ENCODE peak calls at places on chromosomes 3 and 15, in nine cellular contexts. One of them, this sample, is unnamed.

GRCh38 chr3:197810901-197811300 is 19.8 kb downstream of the LRCH3 start:
- DNase-seq in epithelial cell of esophagus: no peak
- DNase-seq in heart left ventricle: no peak
- DNase-seq in tibial nerve: no peak
- DNase-seq in NCI-H82: no peak
- DNase-seq in cerebellar cortex: no peak
- DNase-seq in NCI-H69: no peak
- DNase-seq in brain pericyte: no peak
- DNase-seq in GM04504: no peak
- DNase-seq in this sample: no peak

GRCh38 chr3:59774613-59775012 is 724.8 kb upstream of the CFAP20DC start:
- DNase-seq in epithelial cell of esophagus: peak
- DNase-seq in heart left ventricle: no peak
- DNase-seq in tibial nerve: peak
- DNase-seq in NCI-H82: peak
- DNase-seq in cerebellar cortex: no peak
- DNase-seq in NCI-H69: no peak
- DNase-seq in brain pericyte: no peak
- DNase-seq in GM04504: peak
- DNase-seq in this sample: no peak

GRCh38 chr3:112751564-112751963 is 95.1 kb downstream of the CD200R1L start:
- DNase-seq in epithelial cell of esophagus: no peak
- DNase-seq in heart left ventricle: no peak
- DNase-seq in tibial nerve: no peak
- DNase-seq in NCI-H82: no peak
- DNase-seq in cerebellar cortex: no peak
- DNase-seq in NCI-H69: peak
- DNase-seq in brain pericyte: no peak
- DNase-seq in GM04504: no peak
- DNase-seq in this sample: no peak

GRCh38 chr3:60277376-60277800 is 973.9 kb downstream of the FHIT start:
- DNase-seq in epithelial cell of esophagus: no peak
- DNase-seq in heart left ventricle: no peak
- DNase-seq in tibial nerve: no peak
- DNase-seq in NCI-H82: peak
- DNase-seq in cerebellar cortex: no peak
- DNase-seq in NCI-H69: no peak
- DNase-seq in brain pericyte: no peak
- DNase-seq in GM04504: no peak
- DNase-seq in this sample: no peak

GRCh38 chr15:20348900-20349773 is 192.5 kb downstream of the GOLGA6L6 start:
- DNase-seq in epithelial cell of esophagus: no peak
- DNase-seq in heart left ventricle: peak
- DNase-seq in tibial nerve: no peak
- DNase-seq in NCI-H82: no peak
- DNase-seq in cerebellar cortex: no peak
- DNase-seq in NCI-H69: no peak
- DNase-seq in brain pericyte: no peak
- DNase-seq in GM04504: no peak
- DNase-seq in this sample: no peak

GRCh38 chr3:98890181-98890882 is 11.2 kb downstream of the DCBLD2 start:
- DNase-seq in epithelial cell of esophagus: no peak
- DNase-seq in heart left ventricle: no peak
- DNase-seq in tibial nerve: no peak
- DNase-seq in NCI-H82: peak
- DNase-seq in cerebellar cortex: no peak
- DNase-seq in NCI-H69: no peak
- DNase-seq in brain pericyte: no peak
- DNase-seq in GM04504: no peak
- DNase-seq in this sample: no peak

GRCh38 chr3:47425383-47425778 is 44.6 kb downstream of the PTPN23 start:
- DNase-seq in epithelial cell of esophagus: no peak
- DNase-seq in heart left ventricle: no peak
- DNase-seq in tibial nerve: no peak
- DNase-seq in NCI-H82: no peak
- DNase-seq in cerebellar cortex: no peak
- DNase-seq in NCI-H69: no peak
- DNase-seq in brain pericyte: no peak
- DNase-seq in GM04504: no peak
- DNase-seq in this sample: no peak

GRCh38 chr15:63453181-63453905 is 51.0 kb upstream of the USP3 start:
- DNase-seq in epithelial cell of esophagus: no peak
- DNase-seq in heart left ventricle: no peak
- DNase-seq in tibial nerve: no peak
- DNase-seq in NCI-H82: no peak
- DNase-seq in cerebellar cortex: no peak
- DNase-seq in NCI-H69: no peak
- DNase-seq in brain pericyte: no peak
- DNase-seq in GM04504: no peak
- DNase-seq in this sample: no peak

GRCh38 chr15:69467636-69468035 is 15.0 kb downstream of the RPLP1 start:
- DNase-seq in epithelial cell of esophagus: peak
- DNase-seq in heart left ventricle: no peak
- DNase-seq in tibial nerve: no peak
- DNase-seq in NCI-H82: no peak
- DNase-seq in cerebellar cortex: no peak
- DNase-seq in NCI-H69: peak
- DNase-seq in brain pericyte: no peak
- DNase-seq in GM04504: no peak
- DNase-seq in this sample: no peak

GRCh38 chr15:70264014-70264492 is 166.3 kb upstream of the TLE3 start:
- DNase-seq in epithelial cell of esophagus: peak
- DNase-seq in heart left ventricle: no peak
- DNase-seq in tibial nerve: no peak
- DNase-seq in NCI-H82: peak
- DNase-seq in cerebellar cortex: no peak
- DNase-seq in NCI-H69: peak
- DNase-seq in brain pericyte: no peak
- DNase-seq in GM04504: no peak
- DNase-seq in this sample: peak

GRCh38 chr3:162721736-162722135 is 1225.1 kb downstream of the OTOL1 start:
- DNase-seq in epithelial cell of esophagus: peak
- DNase-seq in heart left ventricle: no peak
- DNase-seq in tibial nerve: no peak
- DNase-seq in NCI-H82: no peak
- DNase-seq in cerebellar cortex: no peak
- DNase-seq in NCI-H69: no peak
- DNase-seq in brain pericyte: no peak
- DNase-seq in GM04504: no peak
- DNase-seq in this sample: no peak

GRCh38 chr15:48928877-48929538 is 34.7 kb downstream of the SHC4 start:
- DNase-seq in epithelial cell of esophagus: no peak
- DNase-seq in heart left ventricle: no peak
- DNase-seq in tibial nerve: no peak
- DNase-seq in NCI-H82: no peak
- DNase-seq in cerebellar cortex: no peak
- DNase-seq in NCI-H69: no peak
- DNase-seq in brain pericyte: no peak
- DNase-seq in GM04504: no peak
- DNase-seq in this sample: no peak

GRCh38 chr3:29430558-29430971 is 149.7 kb downstream of the RBMS3 start:
- DNase-seq in epithelial cell of esophagus: no peak
- DNase-seq in heart left ventricle: no peak
- DNase-seq in tibial nerve: no peak
- DNase-seq in NCI-H82: no peak
- DNase-seq in cerebellar cortex: no peak
- DNase-seq in NCI-H69: peak
- DNase-seq in brain pericyte: no peak
- DNase-seq in GM04504: peak
- DNase-seq in this sample: peak

GRCh38 chr3:52524752-52525661 is 8.7 kb downstream of the NT5DC2 start:
- DNase-seq in epithelial cell of esophagus: peak
- DNase-seq in heart left ventricle: peak
- DNase-seq in tibial nerve: no peak
- DNase-seq in NCI-H82: no peak
- DNase-seq in cerebellar cortex: no peak
- DNase-seq in NCI-H69: peak
- DNase-seq in brain pericyte: no peak
- DNase-seq in GM04504: no peak
- DNase-seq in this sample: no peak

GRCh38 chr15:67146875-67147381 is 81.5 kb downstream of the SMAD3 start:
- DNase-seq in epithelial cell of esophagus: peak
- DNase-seq in heart left ventricle: no peak
- DNase-seq in tibial nerve: no peak
- DNase-seq in NCI-H82: no peak
- DNase-seq in cerebellar cortex: no peak
- DNase-seq in NCI-H69: no peak
- DNase-seq in brain pericyte: no peak
- DNase-seq in GM04504: no peak
- DNase-seq in this sample: peak

GRCh38 chr15:79673416-79674123 is 223.2 kb downstream of the MTHFS start:
- DNase-seq in epithelial cell of esophagus: peak
- DNase-seq in heart left ventricle: no peak
- DNase-seq in tibial nerve: no peak
- DNase-seq in NCI-H82: no peak
- DNase-seq in cerebellar cortex: peak
- DNase-seq in NCI-H69: no peak
- DNase-seq in brain pericyte: no peak
- DNase-seq in GM04504: peak
- DNase-seq in this sample: no peak

GRCh38 chr3:56970401-56971002 is 90.0 kb upstream of the SPATA12 start:
- DNase-seq in epithelial cell of esophagus: no peak
- DNase-seq in heart left ventricle: no peak
- DNase-seq in tibial nerve: no peak
- DNase-seq in NCI-H82: peak
- DNase-seq in cerebellar cortex: no peak
- DNase-seq in NCI-H69: no peak
- DNase-seq in brain pericyte: no peak
- DNase-seq in GM04504: no peak
- DNase-seq in this sample: no peak

GRCh38 chr3:124489506-124489905 is 240.7 kb upstream of the UMPS start:
- DNase-seq in epithelial cell of esophagus: no peak
- DNase-seq in heart left ventricle: no peak
- DNase-seq in tibial nerve: no peak
- DNase-seq in NCI-H82: no peak
- DNase-seq in cerebellar cortex: no peak
- DNase-seq in NCI-H69: no peak
- DNase-seq in brain pericyte: no peak
- DNase-seq in GM04504: no peak
- DNase-seq in this sample: no peak

GRCh38 chr15:99248000-99248727 is 1.2 kb downstream of the TTC23 start:
- DNase-seq in epithelial cell of esophagus: no peak
- DNase-seq in heart left ventricle: no peak
- DNase-seq in tibial nerve: no peak
- DNase-seq in NCI-H82: no peak
- DNase-seq in cerebellar cortex: no peak
- DNase-seq in NCI-H69: no peak
- DNase-seq in brain pericyte: no peak
- DNase-seq in GM04504: no peak
- DNase-seq in this sample: peak

GRCh38 chr15:100919481-100920405 is 586 bp downstream of the LRRK1 start:
- DNase-seq in epithelial cell of esophagus: peak
- DNase-seq in heart left ventricle: peak
- DNase-seq in tibial nerve: no peak
- DNase-seq in NCI-H82: peak
- DNase-seq in cerebellar cortex: no peak
- DNase-seq in NCI-H69: peak
- DNase-seq in brain pericyte: no peak
- DNase-seq in GM04504: no peak
- DNase-seq in this sample: no peak

GRCh38 chr3:72082121-72082715 is 297.3 kb upstream of the PROK2 start:
- DNase-seq in epithelial cell of esophagus: no peak
- DNase-seq in heart left ventricle: no peak
- DNase-seq in tibial nerve: peak
- DNase-seq in NCI-H82: no peak
- DNase-seq in cerebellar cortex: no peak
- DNase-seq in NCI-H69: peak
- DNase-seq in brain pericyte: no peak
- DNase-seq in GM04504: no peak
- DNase-seq in this sample: no peak

GRCh38 chr3:152458725-152459515 is 190.2 kb downstream of the MBNL1 start:
- DNase-seq in epithelial cell of esophagus: no peak
- DNase-seq in heart left ventricle: no peak
- DNase-seq in tibial nerve: no peak
- DNase-seq in NCI-H82: no peak
- DNase-seq in cerebellar cortex: no peak
- DNase-seq in NCI-H69: no peak
- DNase-seq in brain pericyte: no peak
- DNase-seq in GM04504: no peak
- DNase-seq in this sample: no peak

This sample was measured in SJCRH30.